ENCODE peak calls at places on chromosome 21, in nine cellular contexts. O, U, V, G, P, H, A, B and E are unnamed samples.

GRCh38 chr21:46153259-46154154 is 1.9 kb downstream of the FTCD start:
- DNase-seq in H (peak; percentile 75), V (peak; percentile 3), P (peak; percentile 73), G (peak; percentile 29), U (no peak), A (peak; percentile 54), O (peak; percentile 59), B (peak; percentile 74), E (no peak)

GRCh38 chr21:28644762-28645161 is 347.9 kb downstream of the LTN1 start:
- DNase-seq in B (no peak), V (no peak), P (no peak), U (no peak), H (no peak), A (no peak), O (no peak), G (no peak), E (peak; percentile 75)

GRCh38 chr21:23452384-23453083 is 2154.7 kb downstream of the MRPL39 start:
- DNase-seq in U (no peak), A (peak; percentile 14), O (no peak), V (no peak), P (peak; percentile 94), B (no peak), G (peak; percentile 54), H (peak; percentile 57), E (no peak)

GRCh38 chr21:17786219-17787181 is 32.7 kb downstream of the C21orf91 start:
- DNase-seq in O (no peak), U (no peak), P (no peak), G (no peak), A (no peak), H (no peak), B (no peak), V (no peak), E (no peak)

GRCh38 chr21:45989355-45990048 is 7.9 kb downstream of the COL6A1 start:
- DNase-seq in G (no peak), A (peak; percentile 13), U (no peak), B (peak; percentile 20), P (peak; percentile 29), H (no peak), V (peak; percentile 2), O (no peak), E (no peak)

GRCh38 chr21:40043423-40043822 is 176.2 kb downstream of the PCP4 start:
- DNase-seq in H (no peak), A (no peak), U (no peak), O (no peak), V (no peak), P (no peak), G (no peak), B (no peak), E (peak; percentile 1)

GRCh38 chr21:35404247-35404646 is 355.1 kb upstream of the RUNX1 start:
- DNase-seq in P (no peak), G (no peak), O (no peak), V (no peak), H (no peak), A (no peak), U (no peak), B (no peak), E (no peak)

GRCh38 chr21:46046471-46046870 is 51.4 kb upstream of the COL6A2 start:
- DNase-seq in O (no peak), V (no peak), P (no peak), G (no peak), B (no peak), U (no peak), H (no peak), A (no peak), E (no peak)

GRCh38 chr21:41570791-41571355 is 62.9 kb upstream of the TMPRSS2 start:
- DNase-seq in A (no peak), U (no peak), H (no peak), O (no peak), B (no peak), V (no peak), P (no peak), G (no peak), E (no peak)

GRCh38 chr21:29145354-29145782 is 14.9 kb downstream of the MAP3K7CL start:
- DNase-seq in P (no peak), H (no peak), O (peak; percentile 95), V (no peak), G (no peak), A (peak; percentile 50), B (no peak), U (peak; percentile 95), E (peak; percentile 98)

GRCh38 chr21:28068455-28069358 is 924.0 kb downstream of the LTN1 start:
- DNase-seq in U (no peak), O (no peak), V (no peak), P (no peak), H (peak; percentile 65), B (no peak), A (no peak), G (no peak), E (no peak)

GRCh38 chr21:37073417-37074194 is 552 bp downstream of the TTC3 start:
- DNase-seq in G (no peak), V (peak; percentile 72), O (peak; percentile 46), P (peak; percentile 59), A (peak; percentile 63), U (peak; percentile 67), B (no peak), H (peak; percentile 28), E (no peak)

GRCh38 chr21:29914326-29914725 is 25.5 kb downstream of the GRIK1 start:
- DNase-seq in O (no peak), G (no peak), H (no peak), B (no peak), P (no peak), V (no peak), U (no peak), A (no peak), E (peak; percentile 90)

GRCh38 chr21:40047993-40048730 is 180.9 kb downstream of the PCP4 start:
- DNase-seq in O (no peak), U (no peak), H (no peak), V (no peak), A (peak; percentile 83), G (no peak), P (no peak), B (no peak), E (peak; percentile 15)

GRCh38 chr21:45921917-45922316 is 59.7 kb upstream of the COL6A1 start:
- DNase-seq in P (no peak), G (no peak), U (no peak), A (no peak), H (peak; percentile 44), B (no peak), V (no peak), O (no peak), E (no peak)

GRCh38 chr21:37338671-37339526 is 27.7 kb upstream of the DYRK1A start:
- DNase-seq in O (peak; percentile 92), B (peak; percentile 51), H (peak; percentile 85), G (no peak), P (peak; percentile 81), U (peak; percentile 92), V (no peak), A (peak; percentile 93), E (peak; percentile 97)

GRCh38 chr21:14755086-14755485 is 209.0 kb upstream of the SAMSN1 start:
- DNase-seq in O (no peak), V (no peak), A (no peak), B (no peak), G (no peak), P (no peak), H (no peak), U (no peak), E (no peak)

GRCh38 chr21:36437745-36438128 is 42.2 kb downstream of the CLDN14 start:
- DNase-seq in P (no peak), G (no peak), B (peak; percentile 23), H (no peak), A (peak; percentile 93), V (no peak), U (peak; percentile 97), O (peak; percentile 57), E (peak; percentile 79)

GRCh38 chr21:42855143-42855936 is 24.0 kb downstream of the WDR4 start:
- DNase-seq in A (no peak), B (no peak), P (no peak), G (no peak), V (no peak), H (no peak), U (no peak), O (no peak), E (no peak)
- H3K36me3 ChIP-seq in A (peaks cover 74% of the 10 kb centered on the region), B (no peaks in the 10 kb centered on the region), P (peaks cover 99% of the 10 kb centered on the region), G (peaks cover 88% of the 10 kb centered on the region), V (peaks cover 57% of the 10 kb centered on the region), H (peaks cover 25% of the 10 kb centered on the region), U (peaks cover 66% of the 10 kb centered on the region), O (peaks cover 48% of the 10 kb centered on the region), E (peaks cover 54% of the 10 kb centered on the region)

GRCh38 chr21:16588433-16588860 is 858.7 kb downstream of the USP25 start:
- DNase-seq in O (peak; percentile 77), H (peak; percentile 62), P (peak; percentile 91), B (peak; percentile 74), G (no peak), V (no peak), A (peak; percentile 87), U (peak; percentile 84), E (peak; percentile 82)
- H3K4me3 ChIP-seq in O (peak overlapping the region; percentile 58), H (no peak overlapping the region), P (peak overlapping the region; percentile 56), B (peak overlapping the region; percentile 32), G (peak overlapping the region; percentile 26), V (no peak overlapping the region), A (no peak overlapping the region), U (peak overlapping the region; percentile 46), E (peak overlapping the region; percentile 39)

GRCh38 chr21:42688841-42689371 is 35.5 kb downstream of the PDE9A start:
- DNase-seq in U (no peak), O (no peak), P (no peak), B (no peak), A (no peak), G (no peak), V (no peak), H (no peak), E (no peak)
- TF ChIP-seq CTCF in U (no peak), O (no peak), P (peak; percentile 3), B (no peak), A (no peak), G (peak; percentile 46), V (no peak), H (no peak), E (no peak)

GRCh38 chr21:38980416-38981319 is 174.9 kb downstream of the ETS2 start:
- DNase-seq in O (no peak), H (no peak), V (no peak), U (no peak), G (no peak), B (no peak), A (no peak), P (no peak), E (no peak)
- H3K36me3 ChIP-seq in O (no peaks in the 10 kb centered on the region), H (no peaks in the 10 kb centered on the region), V (no peaks in the 10 kb centered on the region), U (no peaks in the 10 kb centered on the region), G (no peaks in the 10 kb centered on the region), B (no peaks in the 10 kb centered on the region), A (no peaks in the 10 kb centered on the region), P (no peaks in the 10 kb centered on the region), E (no peaks in the 10 kb centered on the region)

GRCh38 chr21:26834181-26834945 is 10.8 kb downstream of the ADAMTS1 start:
- DNase-seq in P (no peak), O (peak; percentile 56), A (no peak), B (no peak), G (no peak), H (no peak), V (no peak), U (peak; percentile 58), E (peak; percentile 38)
- H3K4me3 ChIP-seq in P (no peak overlapping the region), O (no peak overlapping the region), A (no peak overlapping the region), B (no peak overlapping the region), G (no peak overlapping the region), H (no peak overlapping the region), V (no peak overlapping the region), U (no peak overlapping the region), E (no peak overlapping the region)

GRCh38 chr21:25561668-25562641 is 45.3 kb downstream of the MRPL39 start:
- DNase-seq in V (peak; percentile 67), H (peak; percentile 45), O (peak; percentile 80), G (no peak), P (peak; percentile 30), A (peak; percentile 44), B (peak; percentile 54), U (peak; percentile 82), E (peak; percentile 29)
- TF ChIP-seq CTCF in V (no peak), H (peak; percentile 42), O (peak; percentile 39), G (peak; percentile 35), P (no peak), A (no peak), B (no peak), U (peak; percentile 37), E (peak; percentile 35)